ENCODE peak calls at places on chromosome 18, in four cellular contexts. F, D, B and V are unnamed samples.
A peak's percentile ranks its signal among the peaks of the same experiment; 100 is the strongest.

GRCh38 chr18:21181763-21182162 is 60.3 kb upstream of the GREB1L start:
- DNase-seq in F (no peak), D (no peak), B (no peak), V (no peak)

GRCh38 chr18:40824291-40824690 is 1130.7 kb upstream of the PIK3C3 start:
- DNase-seq in F (no peak), D (no peak), B (no peak), V (no peak)

GRCh38 chr18:9123520-9123919 is 13.1 kb upstream of the ANKRD12 start:
- DNase-seq in F (no peak), D (no peak), B (no peak), V (no peak)

GRCh38 chr18:40810371-40810770 is 1144.7 kb upstream of the PIK3C3 start:
- DNase-seq in F (no peak), D (no peak), B (no peak), V (no peak)

GRCh38 chr18:72652990-72653593 is 109.0 kb upstream of the CBLN2 start:
- DNase-seq in F (peak; percentile 61), D (peak; percentile 48), B (no peak), V (peak; percentile 77)

GRCh38 chr18:79764131-79764530 is 33.6 kb upstream of the KCNG2 start:
- DNase-seq in F (no peak), D (no peak), B (no peak), V (no peak)

GRCh38 chr18:41936471-41937134 is 18.4 kb upstream of the PIK3C3 start:
- DNase-seq in F (no peak), D (no peak), B (no peak), V (no peak)

GRCh38 chr18:27921904-27922541 is 254.9 kb downstream of the CDH2 start:
- DNase-seq in F (peak; percentile 3), D (peak; percentile 10), B (no peak), V (no peak)

GRCh38 chr18:13465126-13465446 is 246.5 kb downstream of the LDLRAD4 start:
- DNase-seq in F (no peak), D (no peak), B (no peak), V (no peak)

GRCh38 chr18:60676807-60677206 is 304.2 kb upstream of the MC4R start:
- DNase-seq in F (no peak), D (no peak), B (no peak), V (no peak)
- TF ChIP-seq TCF12 in F (no peak), D (no peak), B (no peak), V (no peak)

DNA sequence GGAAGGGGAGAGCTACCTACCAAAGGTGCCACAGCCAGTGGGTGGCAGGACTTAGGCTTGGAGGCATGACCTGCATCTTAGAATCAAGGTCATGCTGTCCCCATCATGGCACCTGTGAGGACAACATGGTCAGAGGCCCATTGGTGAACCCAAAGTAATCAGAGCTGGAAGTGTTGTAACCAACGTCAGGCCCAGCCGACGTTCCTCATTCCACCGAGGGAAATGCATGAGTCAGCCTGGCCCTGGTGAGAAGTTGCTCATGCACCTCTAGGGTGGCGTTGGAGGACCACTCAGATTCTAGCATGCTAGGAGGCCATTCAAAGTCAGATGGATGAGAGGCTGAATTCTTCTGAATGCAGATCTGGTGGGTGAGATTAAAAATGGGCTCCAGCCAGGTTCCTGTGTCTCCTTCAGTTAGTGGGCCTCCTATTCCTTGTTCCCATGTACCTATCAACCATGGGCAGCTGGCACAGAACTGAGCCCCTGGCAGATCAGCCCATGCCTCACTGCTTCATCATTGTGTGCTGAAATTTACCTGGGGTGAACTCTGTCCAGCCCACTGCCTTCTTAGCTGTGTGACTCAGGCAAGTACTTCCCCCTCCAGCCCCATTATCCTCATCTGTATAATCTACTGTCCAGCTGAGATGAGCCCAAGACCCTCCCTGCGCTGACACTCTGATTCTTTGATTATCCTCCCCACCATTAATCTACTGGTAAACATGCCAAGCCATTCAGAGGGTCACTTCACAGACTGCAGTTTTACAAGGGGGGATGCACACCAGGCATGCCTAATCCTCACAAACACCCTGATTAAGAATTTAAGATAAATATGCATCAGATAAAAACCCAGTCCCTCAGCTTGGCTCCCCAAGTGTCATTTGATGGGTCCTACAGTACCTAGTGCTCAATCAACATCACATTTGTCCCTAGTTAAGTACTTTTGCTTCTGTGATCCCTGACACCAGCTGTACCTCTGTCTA is 14.0 kb downstream of the SLC14A2 start:
- DNase-seq in F (no peak), D (no peak), B (no peak), V (no peak)
- TF ChIP-seq TCF12 in F (no peak), D (no peak), B (no peak), V (no peak)

GRCh38 chr18:32328379-32328778 is 138.5 kb downstream of the MEP1B start:
- DNase-seq in F (no peak), D (no peak), B (no peak), V (no peak)
- TF ChIP-seq TCF12 in F (peak; percentile 56), D (no peak), B (no peak), V (no peak)

GRCh38 chr18:58451115-58451971 is 177.5 kb downstream of the ALPK2 start:
- DNase-seq in F (no peak), D (no peak), B (no peak), V (no peak)

GRCh38 chr18:58446661-58447060 is 182.2 kb downstream of the ALPK2 start:
- DNase-seq in F (no peak), D (no peak), B (no peak), V (no peak)

GRCh38 chr18:58447342-58448190 is 181.3 kb downstream of the ALPK2 start:
- DNase-seq in F (peak; percentile 45), D (no peak), B (no peak), V (no peak)

GRCh38 chr18:58451972-58452334 is 176.9 kb downstream of the ALPK2 start:
- DNase-seq in F (no peak), D (no peak), B (no peak), V (no peak)

GRCh38 chr18:58449366-58449935 is 179.4 kb downstream of the ALPK2 start:
- DNase-seq in F (no peak), D (peak; percentile 12), B (no peak), V (no peak)
- TF ChIP-seq TCF12 in F (no peak), D (no peak), B (no peak), V (no peak)

DNA sequence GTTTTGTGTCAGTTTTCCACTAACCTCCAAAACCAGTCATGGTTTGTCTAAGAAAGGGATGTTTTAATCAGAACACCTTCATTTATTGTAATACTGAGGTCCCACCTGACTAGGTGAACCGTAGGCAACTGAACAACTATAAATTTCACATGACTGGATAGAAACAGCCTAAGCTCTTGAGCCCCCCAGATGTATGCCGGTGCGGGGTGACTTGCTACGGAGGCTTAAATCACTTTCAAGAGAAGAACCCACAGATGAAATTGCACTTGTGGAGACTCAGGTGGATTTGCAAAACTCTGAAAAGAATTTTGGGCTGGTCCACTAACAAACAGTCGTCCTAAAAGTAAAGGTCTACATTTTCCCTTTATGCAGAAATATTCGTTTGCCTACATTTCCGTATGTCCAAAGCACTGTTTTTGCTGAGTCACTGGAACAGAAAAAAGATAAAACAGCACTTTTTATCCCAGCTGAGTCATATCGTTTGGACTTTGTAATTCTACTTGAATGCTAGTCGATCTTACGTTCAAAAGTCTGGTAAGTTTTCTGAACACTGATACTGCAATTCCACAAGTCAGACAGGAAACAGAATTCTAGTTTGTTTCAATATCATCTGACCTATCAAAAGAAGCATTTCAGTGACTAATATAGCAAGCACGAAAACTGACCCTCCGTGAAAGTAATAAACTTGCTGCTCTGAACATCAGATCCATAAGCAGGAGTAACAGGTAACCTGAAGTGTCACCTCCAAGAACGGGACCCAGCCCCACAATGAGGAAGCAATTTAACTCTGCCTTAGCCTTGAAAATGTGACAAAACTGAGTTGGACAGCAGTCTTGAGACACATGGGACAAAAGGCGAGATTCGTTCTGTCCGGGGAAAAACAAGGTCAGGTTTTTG is 18.1 kb downstream of the ZNF516 start:
- DNase-seq in F (no peak), D (peak; percentile 88), B (no peak), V (no peak)
- TF ChIP-seq TCF12 in F (peak; percentile 35), D (no peak), B (no peak), V (no peak)

DNA sequence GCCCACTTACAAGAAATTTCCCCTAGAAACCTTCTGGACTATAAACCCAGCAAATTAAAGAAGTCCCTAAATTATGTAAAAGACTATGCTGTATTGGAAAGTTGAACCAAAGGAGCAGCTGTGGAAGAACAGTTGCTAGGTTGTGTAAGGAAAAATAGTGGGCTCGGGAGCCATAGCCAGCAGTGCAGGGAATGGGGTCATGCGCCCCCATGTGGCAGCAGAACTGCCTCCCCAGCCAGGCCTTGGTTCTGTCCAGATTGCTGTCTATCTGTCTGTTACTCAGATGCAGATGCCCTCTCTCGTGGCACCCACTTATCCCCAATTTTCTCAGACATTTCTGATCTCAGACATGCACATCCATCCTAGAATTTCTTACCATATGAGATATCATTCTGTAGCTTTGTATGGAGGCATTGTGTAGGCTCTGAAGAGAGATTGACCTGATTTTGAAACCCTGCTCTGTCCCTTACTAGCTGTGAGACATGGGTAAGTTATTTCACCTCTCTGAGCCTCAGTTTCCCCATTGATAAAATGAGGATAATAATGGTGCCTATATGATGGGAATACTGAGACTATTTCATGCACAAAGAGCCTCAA is 258.3 kb downstream of the SS18 start:
- DNase-seq in F (peak; percentile 62), D (peak; percentile 25), B (no peak), V (peak; percentile 83)
- TF ChIP-seq TCF12 in F (no peak), D (no peak), B (no peak), V (no peak)

GRCh38 chr18:55221577-55221976 is 262.3 kb upstream of the CCDC68 start:
- DNase-seq in F (no peak), D (no peak), B (no peak), V (no peak)
- TF ChIP-seq TCF12 in F (no peak), D (no peak), B (no peak), V (no peak)

GRCh38 chr18:29556070-29556469 is 1379.1 kb upstream of the CDH2 start:
- DNase-seq in F (no peak), D (no peak), B (no peak), V (peak; percentile 9)
- TF ChIP-seq TCF12 in F (no peak), D (no peak), B (no peak), V (no peak)

GRCh38 chr18:65768379-65768778 is 17.6 kb downstream of the CDH7 start:
- DNase-seq in F (no peak), D (peak; percentile 30), B (no peak), V (no peak)
- TF ChIP-seq TCF12 in F (no peak), D (no peak), B (no peak), V (no peak)

GRCh38 chr18:48492880-48493279 is 46.0 kb upstream of the CTIF start:
- DNase-seq in F (no peak), D (no peak), B (no peak), V (no peak)

GRCh38 chr18:48486762-48487161 is 52.1 kb upstream of the CTIF start:
- DNase-seq in F (no peak), D (no peak), B (no peak), V (no peak)

GRCh38 chr18:48490641-48491040 is 48.2 kb upstream of the CTIF start:
- DNase-seq in F (no peak), D (no peak), B (no peak), V (no peak)

GRCh38 chr18:48485828-48486405 is 52.9 kb upstream of the CTIF start:
- DNase-seq in F (no peak), D (peak; percentile 28), B (no peak), V (no peak)

DNA sequence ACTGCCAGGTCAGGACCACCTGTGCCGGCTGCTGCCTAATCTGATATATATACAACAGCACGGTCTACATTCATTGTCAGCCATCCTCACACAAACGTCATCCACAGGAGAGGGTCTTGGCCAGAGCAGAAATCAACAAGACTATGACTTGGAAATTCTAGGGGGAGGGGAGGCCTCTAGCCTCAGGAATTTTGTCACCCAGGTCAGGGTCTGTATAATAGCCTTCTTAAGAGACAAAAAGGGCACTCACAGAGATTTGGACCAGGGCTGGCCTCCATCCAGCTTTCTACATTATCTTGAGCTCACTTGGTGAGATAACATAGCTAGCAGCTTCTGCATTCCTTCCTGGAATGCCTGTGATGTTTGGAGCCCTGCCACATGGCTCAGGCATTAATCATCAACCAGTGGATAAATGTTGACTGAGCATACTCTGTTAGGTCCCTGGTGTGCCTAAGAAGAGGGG is 50.4 kb upstream of the CTIF start:
- DNase-seq in F (no peak), D (peak; percentile 97), B (no peak), V (no peak)
- TF ChIP-seq TCF12 in F (peak; percentile 88), D (no peak), B (no peak), V (no peak)